ENCODE peak calls at places on chromosomes 5 and 9, in six cellular contexts. H is PC-3, Y is HCT116, V is pancreas, Z is lower lobe of right lung, X is dorsolateral prefrontal cortex. L is an unnamed sample.
A peak's percentile ranks its signal among the peaks of the same experiment; 100 is the strongest.

GRCh38 chr5:163172540-163173337 is 264.7 kb upstream of the CCNG1 start:
- DNase-seq in H (peak; percentile 20), Y (no peak), V (no peak), Z (no peak), X (no peak), L (no peak)

GRCh38 chr5:181187500-181188213 is 17.3 kb downstream of the TRIM7 start:
- DNase-seq in H (peak; percentile 93), Y (peak; percentile 86), V (peak; percentile 85), Z (peak; percentile 82), X (peak; percentile 71), L (peak; percentile 63)

GRCh38 chr5:93600409-93601052 is 17.5 kb downstream of the NR2F1 start:
- DNase-seq in H (no peak), Y (no peak), V (no peak), Z (no peak), X (no peak), L (no peak)

GRCh38 chr9:109588415-109588814 is 90.3 kb upstream of the PTPN3 start:
- DNase-seq in H (no peak), Y (no peak), V (no peak), Z (no peak), X (no peak), L (no peak)

GRCh38 chr9:133690111-133690561 is 48.0 kb downstream of the SARDH start:
- DNase-seq in H (peak; percentile 68), Y (no peak), V (peak; percentile 20), Z (peak; percentile 73), X (no peak), L (peak; percentile 70)

GRCh38 chr5:131710391-131710790 is 75.4 kb upstream of the RAPGEF6 start:
- DNase-seq in H (no peak), Y (no peak), V (no peak), Z (no peak), X (no peak), L (no peak)

GRCh38 chr5:9766581-9766980 is 136.4 kb upstream of the TAS2R1 start:
- DNase-seq in H (peak; percentile 81), Y (no peak), V (no peak), Z (no peak), X (no peak), L (no peak)

GRCh38 chr5:154783774-154784460 is 28.7 kb downstream of the LARP1 start:
- DNase-seq in H (no peak), Y (no peak), V (no peak), Z (no peak), X (no peak), L (no peak)

GRCh38 chr5:95712347-95712958 is 18.7 kb upstream of the RHOBTB3 start:
- DNase-seq in H (peak; percentile 94), Y (peak; percentile 97), V (no peak), Z (no peak), X (no peak), L (peak; percentile 46)

GRCh38 chr5:35857606-35858205 is 1.0 kb downstream of the IL7R start:
- DNase-seq in H (peak; percentile 95), Y (no peak), V (no peak), Z (no peak), X (no peak), L (no peak)

GRCh38 chr5:53048248-53048647 is 59.1 kb downstream of the ITGA2 start:
- DNase-seq in H (no peak), Y (no peak), V (no peak), Z (no peak), X (no peak), L (no peak)

GRCh38 chr9:4566806-4567205 is 76.5 kb downstream of the SLC1A1 start:
- DNase-seq in H (no peak), Y (no peak), V (no peak), Z (no peak), X (no peak), L (no peak)

GRCh38 chr5:123721721-123722276 is 209.8 kb downstream of the CSNK1G3 start:
- DNase-seq in H (no peak), Y (no peak), V (no peak), Z (no peak), X (no peak), L (no peak)

GRCh38 chr9:116701940-116702642 is 15.0 kb downstream of the TRIM32 start:
- DNase-seq in H (peak; percentile 12), Y (no peak), V (no peak), Z (no peak), X (no peak), L (no peak)

GRCh38 chr5:180603076-180603591 is 11.8 kb upstream of the SCGB3A1 start:
- DNase-seq in H (no peak), Y (no peak), V (no peak), Z (peak; percentile 37), X (no peak), L (peak; percentile 23)

DNA sequence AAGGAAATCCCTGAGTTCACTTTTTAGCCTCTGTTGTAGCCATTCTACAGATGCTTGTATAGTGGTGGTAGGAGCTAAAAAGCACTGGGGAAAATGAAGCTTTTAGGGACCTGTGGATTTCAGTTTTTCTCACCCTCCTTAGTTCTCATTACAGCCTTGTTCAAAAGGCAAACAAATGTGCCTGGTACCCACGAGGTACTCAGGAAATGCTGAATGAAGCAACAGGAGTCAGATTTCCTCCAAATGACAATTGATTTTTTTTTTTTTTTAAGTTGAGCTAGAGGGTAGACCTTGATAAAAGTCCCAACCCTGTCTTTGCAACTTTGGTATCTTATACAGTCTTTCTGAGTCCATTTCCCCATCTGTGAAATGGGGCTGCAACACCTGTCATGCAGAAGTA is 21.3 kb upstream of the TMOD1 start:
- DNase-seq in H (no peak), Y (no peak), V (no peak), Z (no peak), X (no peak), L (no peak)
- H3K27ac ChIP-seq in H (no peak overlapping the region), Y (no peak overlapping the region), V (no peak overlapping the region), Z (no peak overlapping the region), X (no peak overlapping the region), L (no peak overlapping the region)

GRCh38 chr5:3590967-3591900 is 4.4 kb upstream of the IRX1 start:
- DNase-seq in H (no peak), Y (no peak), V (no peak), Z (no peak), X (no peak), L (no peak)
- H3K27me3 ChIP-seq in H (no peaks in the 10 kb centered on the region), Y (no peaks in the 10 kb centered on the region), V (peaks cover 5% of the 10 kb centered on the region), Z (peaks cover 89% of the 10 kb centered on the region), X (peaks cover 100% of the 10 kb centered on the region), L (peaks cover 65% of the 10 kb centered on the region)

GRCh38 chr5:103442756-103443155 is 119.8 kb downstream of the NUDT12 start:
- DNase-seq in H (no peak), Y (no peak), V (no peak), Z (no peak), X (no peak), L (no peak)
- H3K27ac ChIP-seq in H (no peak overlapping the region), Y (no peak overlapping the region), V (no peak overlapping the region), Z (no peak overlapping the region), X (no peak overlapping the region), L (no peak overlapping the region)

DNA sequence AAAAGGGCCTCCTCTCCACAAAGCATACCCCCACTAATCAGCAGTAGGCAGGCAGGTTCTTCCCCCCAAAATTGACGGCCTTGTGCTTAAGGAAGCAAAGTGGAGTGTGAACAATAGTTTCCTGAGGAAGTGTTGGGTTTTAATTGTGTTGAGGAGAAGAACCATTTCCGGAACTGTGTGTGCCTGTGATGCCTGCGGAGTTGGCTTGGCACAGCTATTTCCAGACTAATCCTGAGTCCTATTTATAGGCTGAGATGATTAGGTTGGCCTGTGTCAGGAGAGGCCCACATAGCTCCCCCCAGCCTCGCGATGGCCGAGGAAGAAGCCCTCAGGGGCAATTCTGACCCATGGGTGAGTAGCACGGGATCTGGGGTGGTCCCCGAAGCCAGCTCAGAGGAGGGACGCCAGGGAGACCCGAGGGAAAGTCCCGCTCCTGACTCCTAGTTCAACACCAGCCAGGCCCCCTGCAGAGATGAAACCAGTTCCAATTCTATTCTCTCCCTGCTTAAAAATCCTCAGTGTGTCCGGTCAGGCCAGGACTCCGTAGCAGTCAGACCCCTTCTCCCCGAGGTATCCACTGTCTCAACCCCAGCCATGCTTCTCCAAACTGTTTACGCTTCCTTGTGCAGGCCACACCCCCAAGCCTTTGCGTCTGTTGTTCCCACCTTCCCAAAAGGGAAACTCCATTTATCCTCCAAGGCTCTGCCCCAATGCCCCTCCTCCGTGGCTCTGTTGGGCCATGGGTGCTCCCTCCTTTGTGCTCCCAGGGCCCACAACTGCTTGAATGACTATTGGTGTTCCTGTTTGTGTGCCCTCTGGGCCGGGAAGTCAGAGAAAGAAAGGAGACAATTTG is 18.1 kb downstream of the GSN start:
- DNase-seq in H (no peak), Y (peak; percentile 64), V (no peak), Z (peak; percentile 67), X (no peak), L (peak; percentile 63)
- H3K27me3 ChIP-seq in H (no peaks in the 10 kb centered on the region), Y (no peaks in the 10 kb centered on the region), V (no peaks in the 10 kb centered on the region), Z (no peaks in the 10 kb centered on the region), X (no peaks in the 10 kb centered on the region), L (no peaks in the 10 kb centered on the region)

DNA sequence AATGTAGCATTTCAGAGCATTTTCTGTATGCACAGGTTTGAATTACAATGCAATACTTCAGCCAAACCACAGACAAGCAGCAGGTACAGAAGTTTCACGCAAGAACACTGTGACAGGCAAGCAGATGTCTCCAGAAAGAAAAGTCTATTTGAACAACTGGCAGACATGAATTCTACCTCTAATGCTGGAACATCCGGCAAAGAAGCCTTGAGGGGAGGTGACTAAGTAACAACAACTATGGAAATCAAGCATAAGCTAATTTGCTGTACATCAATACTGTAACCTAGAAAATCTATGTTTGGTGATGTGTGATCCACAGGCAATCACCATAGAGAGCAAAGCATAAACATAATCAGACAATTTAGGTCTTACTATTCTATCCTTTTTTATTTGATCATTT is 65.6 kb downstream of the PLK2 start:
- DNase-seq in H (peak; percentile 21), Y (no peak), V (no peak), Z (no peak), X (no peak), L (no peak)
- H3K27ac ChIP-seq in H (no peak overlapping the region), Y (no peak overlapping the region), V (no peak overlapping the region), Z (no peak overlapping the region), X (no peak overlapping the region), L (no peak overlapping the region)

GRCh38 chr5:172642926-172643325 is 1.9 kb downstream of the NEURL1B start:
- DNase-seq in H (no peak), Y (no peak), V (no peak), Z (no peak), X (no peak), L (no peak)

GRCh38 chr5:172641359-172642045 is 439 bp downstream of the NEURL1B start:
- DNase-seq in H (no peak), Y (no peak), V (peak; percentile 45), Z (no peak), X (peak; percentile 52), L (no peak)

GRCh38 chr5:172643392-172643871 is 2.4 kb downstream of the NEURL1B start:
- DNase-seq in H (no peak), Y (no peak), V (no peak), Z (no peak), X (peak; percentile 47), L (no peak)

GRCh38 chr5:172642046-172642409 is 965 bp downstream of the NEURL1B start:
- DNase-seq in H (no peak), Y (no peak), V (no peak), Z (no peak), X (no peak), L (no peak)

DNA sequence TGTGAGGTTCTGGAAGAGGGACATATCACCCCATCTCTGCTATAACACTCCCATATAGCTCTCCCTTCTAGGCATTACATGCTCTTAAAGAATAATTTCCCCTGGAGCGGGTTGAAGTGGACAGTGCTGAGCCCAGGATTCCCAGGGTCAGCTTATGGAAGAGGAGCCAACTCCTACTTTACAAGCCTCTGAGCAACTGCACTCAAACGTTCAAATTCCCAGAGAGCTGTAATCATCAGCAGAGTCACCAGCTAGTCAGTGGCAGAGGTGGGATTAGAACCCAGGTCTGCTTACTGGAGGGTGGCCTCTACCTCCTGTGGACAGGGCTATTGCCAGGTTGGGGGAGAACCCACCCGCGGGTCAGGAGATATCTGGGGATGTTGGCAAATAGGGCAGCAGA is 1.4 kb downstream of the NEURL1B start:
- DNase-seq in H (no peak), Y (no peak), V (no peak), Z (no peak), X (no peak), L (no peak)
- H3K27me3 ChIP-seq in H (peaks cover 9% of the 10 kb centered on the region), Y (no peaks in the 10 kb centered on the region), V (no peaks in the 10 kb centered on the region), Z (peaks cover 13% of the 10 kb centered on the region), X (no peaks in the 10 kb centered on the region), L (peaks cover 44% of the 10 kb centered on the region)